ENCODE peak calls at places on chromosome 4, in ten cellular contexts. One of them, this sample, is unnamed.

GRCh38 chr4:122503214-122503613 is 46.7 kb upstream of the IL2 start:
- DNase-seq in SK-N-SH: no peak
- DNase-seq in sigmoid colon: no peak
- DNase-seq in H1: no peak
- DNase-seq in spleen: no peak
- DNase-seq in upper lobe of left lung: no peak
- DNase-seq in stomach: no peak
- DNase-seq in HL-60: no peak
- DNase-seq in vagina: no peak
- DNase-seq in Panc1: no peak
- DNase-seq in this sample: no peak

GRCh38 chr4:152605641-152606304 is 69.9 kb upstream of the FBXW7 start:
- DNase-seq in SK-N-SH: peak; percentile 30
- DNase-seq in sigmoid colon: no peak
- DNase-seq in H1: no peak
- DNase-seq in spleen: no peak
- DNase-seq in upper lobe of left lung: no peak
- DNase-seq in stomach: no peak
- DNase-seq in HL-60: no peak
- DNase-seq in vagina: no peak
- DNase-seq in Panc1: no peak
- DNase-seq in this sample: no peak

GRCh38 chr4:7434766-7435150 is at the start of gene PSAPL1:
- DNase-seq in SK-N-SH: peak; percentile 52
- DNase-seq in sigmoid colon: no peak
- DNase-seq in H1: no peak
- DNase-seq in spleen: no peak
- DNase-seq in upper lobe of left lung: peak; percentile 87
- DNase-seq in stomach: peak; percentile 74
- DNase-seq in HL-60: no peak
- DNase-seq in vagina: no peak
- DNase-seq in Panc1: no peak
- DNase-seq in this sample: no peak

GRCh38 chr4:23153076-23153475 is 460.3 kb downstream of the GBA3 start:
- DNase-seq in SK-N-SH: no peak
- DNase-seq in sigmoid colon: no peak
- DNase-seq in H1: no peak
- DNase-seq in spleen: no peak
- DNase-seq in upper lobe of left lung: no peak
- DNase-seq in stomach: no peak
- DNase-seq in HL-60: no peak
- DNase-seq in vagina: no peak
- DNase-seq in Panc1: no peak
- DNase-seq in this sample: no peak

GRCh38 chr4:6087669-6088068 is 69.4 kb upstream of the C4orf50 start:
- DNase-seq in SK-N-SH: peak; percentile 73
- DNase-seq in sigmoid colon: peak; percentile 45
- DNase-seq in H1: peak; percentile 75
- DNase-seq in spleen: no peak
- DNase-seq in upper lobe of left lung: no peak
- DNase-seq in stomach: peak; percentile 70
- DNase-seq in HL-60: no peak
- DNase-seq in vagina: no peak
- DNase-seq in Panc1: no peak
- DNase-seq in this sample: no peak

GRCh38 chr4:102223461-102223860 is 121.8 kb downstream of the SLC39A8 start:
- DNase-seq in SK-N-SH: no peak
- DNase-seq in sigmoid colon: no peak
- DNase-seq in H1: no peak
- DNase-seq in spleen: no peak
- DNase-seq in upper lobe of left lung: no peak
- DNase-seq in stomach: no peak
- DNase-seq in HL-60: no peak
- DNase-seq in vagina: no peak
- DNase-seq in Panc1: no peak
- DNase-seq in this sample: no peak

GRCh38 chr4:65943076-65943475 is 272.8 kb upstream of the EPHA5 start:
- DNase-seq in SK-N-SH: no peak
- DNase-seq in sigmoid colon: no peak
- DNase-seq in H1: no peak
- DNase-seq in spleen: no peak
- DNase-seq in upper lobe of left lung: no peak
- DNase-seq in stomach: no peak
- DNase-seq in HL-60: no peak
- DNase-seq in vagina: no peak
- DNase-seq in Panc1: no peak
- DNase-seq in this sample: no peak

GRCh38 chr4:80507507-80507906 is 172.0 kb downstream of the CFAP299 start:
- DNase-seq in SK-N-SH: no peak
- DNase-seq in sigmoid colon: no peak
- DNase-seq in H1: no peak
- DNase-seq in spleen: no peak
- DNase-seq in upper lobe of left lung: no peak
- DNase-seq in stomach: no peak
- DNase-seq in HL-60: no peak
- DNase-seq in vagina: no peak
- DNase-seq in Panc1: no peak
- DNase-seq in this sample: no peak

GRCh38 chr4:72208421-72209075 is 176.7 kb downstream of the NPFFR2 start:
- DNase-seq in SK-N-SH: no peak
- DNase-seq in sigmoid colon: no peak
- DNase-seq in H1: no peak
- DNase-seq in spleen: no peak
- DNase-seq in upper lobe of left lung: no peak
- DNase-seq in stomach: no peak
- DNase-seq in HL-60: no peak
- DNase-seq in vagina: no peak
- DNase-seq in Panc1: no peak
- DNase-seq in this sample: no peak

GRCh38 chr4:87844476-87844875 is 11.7 kb downstream of the MEPE start:
- DNase-seq in SK-N-SH: no peak
- DNase-seq in sigmoid colon: no peak
- DNase-seq in H1: no peak
- DNase-seq in spleen: no peak
- DNase-seq in upper lobe of left lung: no peak
- DNase-seq in stomach: no peak
- DNase-seq in HL-60: no peak
- DNase-seq in vagina: no peak
- DNase-seq in Panc1: no peak
- DNase-seq in this sample: no peak

GRCh38 chr4:22486276-22486675 is 29.6 kb downstream of the ADGRA3 start:
- DNase-seq in SK-N-SH: no peak
- DNase-seq in sigmoid colon: no peak
- DNase-seq in H1: no peak
- DNase-seq in spleen: no peak
- DNase-seq in upper lobe of left lung: no peak
- DNase-seq in stomach: no peak
- DNase-seq in HL-60: no peak
- DNase-seq in vagina: no peak
- DNase-seq in Panc1: no peak
- DNase-seq in this sample: no peak

GRCh38 chr4:124777007-124777406 is 64.5 kb upstream of the ANKRD50 start:
- DNase-seq in SK-N-SH: no peak
- DNase-seq in sigmoid colon: no peak
- DNase-seq in H1: no peak
- DNase-seq in spleen: no peak
- DNase-seq in upper lobe of left lung: no peak
- DNase-seq in stomach: peak; percentile 27
- DNase-seq in HL-60: no peak
- DNase-seq in vagina: no peak
- DNase-seq in Panc1: no peak
- DNase-seq in this sample: no peak

GRCh38 chr4:181138116-181138515 is 1105.1 kb upstream of the TENM3 start:
- DNase-seq in SK-N-SH: no peak
- DNase-seq in sigmoid colon: no peak
- DNase-seq in H1: no peak
- DNase-seq in spleen: no peak
- DNase-seq in upper lobe of left lung: no peak
- DNase-seq in stomach: no peak
- DNase-seq in HL-60: no peak
- DNase-seq in vagina: no peak
- DNase-seq in Panc1: no peak
- DNase-seq in this sample: no peak

GRCh38 chr4:153782567-153782966 is 6.3 kb downstream of the SFRP2 start:
- DNase-seq in SK-N-SH: no peak
- DNase-seq in sigmoid colon: no peak
- DNase-seq in H1: no peak
- DNase-seq in spleen: no peak
- DNase-seq in upper lobe of left lung: no peak
- DNase-seq in stomach: no peak
- DNase-seq in HL-60: no peak
- DNase-seq in vagina: no peak
- DNase-seq in Panc1: no peak
- DNase-seq in this sample: no peak

GRCh38 chr4:8405516-8405875 is 35.0 kb downstream of the ACOX3 start:
- DNase-seq in SK-N-SH: no peak
- DNase-seq in sigmoid colon: no peak
- DNase-seq in H1: no peak
- DNase-seq in spleen: no peak
- DNase-seq in upper lobe of left lung: no peak
- DNase-seq in stomach: no peak
- DNase-seq in HL-60: no peak
- DNase-seq in vagina: no peak
- DNase-seq in Panc1: no peak
- DNase-seq in this sample: no peak

GRCh38 chr4:30837131-30837539 is 117.0 kb downstream of the PCDH7 start:
- DNase-seq in SK-N-SH: no peak
- DNase-seq in sigmoid colon: no peak
- DNase-seq in H1: no peak
- DNase-seq in spleen: no peak
- DNase-seq in upper lobe of left lung: no peak
- DNase-seq in stomach: no peak
- DNase-seq in HL-60: no peak
- DNase-seq in vagina: no peak
- DNase-seq in Panc1: no peak
- DNase-seq in this sample: no peak

GRCh38 chr4:75180790-75181776 is 248.2 kb downstream of the PARM1 start:
- DNase-seq in SK-N-SH: no peak
- DNase-seq in sigmoid colon: no peak
- DNase-seq in H1: no peak
- DNase-seq in spleen: peak; percentile 51
- DNase-seq in upper lobe of left lung: no peak
- DNase-seq in stomach: no peak
- DNase-seq in HL-60: no peak
- DNase-seq in vagina: no peak
- DNase-seq in Panc1: no peak
- DNase-seq in this sample: no peak

GRCh38 chr4:109947918-109948317 is 35.2 kb downstream of the EGF start:
- DNase-seq in SK-N-SH: no peak
- DNase-seq in sigmoid colon: no peak
- DNase-seq in H1: no peak
- DNase-seq in spleen: no peak
- DNase-seq in upper lobe of left lung: no peak
- DNase-seq in stomach: no peak
- DNase-seq in HL-60: no peak
- DNase-seq in vagina: no peak
- DNase-seq in Panc1: no peak
- DNase-seq in this sample: no peak

DNA sequence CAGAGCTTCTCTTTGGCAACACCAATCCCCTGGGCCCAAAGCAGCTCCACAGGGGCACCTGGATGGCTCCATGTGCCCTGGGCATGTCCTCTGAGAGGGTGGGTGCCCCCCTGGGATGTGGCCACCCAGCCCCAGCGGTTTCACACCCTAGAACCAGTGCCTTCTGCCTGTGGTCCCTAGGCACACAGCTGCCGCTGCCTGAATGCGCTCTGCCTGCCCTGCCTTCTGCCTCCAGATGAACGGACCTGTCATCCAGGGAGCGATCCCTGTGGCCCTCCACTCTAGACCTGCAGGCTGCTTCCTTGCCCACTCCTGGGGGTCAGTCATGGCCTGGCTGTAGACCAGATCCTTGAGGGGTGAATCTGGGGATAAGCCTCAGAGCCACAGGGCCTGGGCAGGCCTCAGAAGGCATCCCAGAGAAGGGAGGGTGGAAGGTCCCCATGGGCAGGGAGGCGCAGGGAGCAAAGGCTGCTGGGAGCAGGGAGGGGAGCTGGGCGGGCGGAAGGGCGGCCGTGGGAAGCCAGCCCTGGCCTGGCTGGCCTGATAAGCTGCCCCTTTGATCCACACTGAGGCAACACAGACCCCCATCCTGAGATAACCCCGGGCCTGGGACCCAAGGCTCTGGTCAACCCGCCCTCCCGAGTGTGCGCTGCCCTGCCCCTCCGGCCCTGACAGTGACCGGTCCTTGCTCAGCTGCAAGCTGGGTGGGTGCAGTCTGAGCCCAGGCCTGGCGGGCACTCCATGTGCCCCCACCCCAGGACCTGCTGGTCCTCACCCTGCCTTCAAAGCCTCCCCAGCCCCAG is 8.1 kb upstream of the FGFR3 start:
- DNase-seq in SK-N-SH: peak; percentile 90
- DNase-seq in sigmoid colon: no peak
- DNase-seq in H1: no peak
- DNase-seq in spleen: no peak
- DNase-seq in upper lobe of left lung: no peak
- DNase-seq in stomach: no peak
- DNase-seq in HL-60: no peak
- DNase-seq in vagina: no peak
- DNase-seq in Panc1: no peak
- DNase-seq in this sample: no peak
- TF ChIP-seq POLR2AphosphoS5 in SK-N-SH: no peak
- TF ChIP-seq POLR2AphosphoS5 in sigmoid colon: no peak
- TF ChIP-seq POLR2AphosphoS5 in H1: no peak
- TF ChIP-seq POLR2AphosphoS5 in spleen: no peak
- TF ChIP-seq POLR2AphosphoS5 in upper lobe of left lung: no peak
- TF ChIP-seq POLR2AphosphoS5 in stomach: no peak
- TF ChIP-seq POLR2AphosphoS5 in HL-60: no peak
- TF ChIP-seq POLR2AphosphoS5 in vagina: no peak
- TF ChIP-seq POLR2AphosphoS5 in Panc1: no peak
- TF ChIP-seq POLR2AphosphoS5 in this sample: no peak

GRCh38 chr4:68368566-68369473 is 18.9 kb upstream of the YTHDC1 start:
- DNase-seq in SK-N-SH: no peak
- DNase-seq in sigmoid colon: no peak
- DNase-seq in H1: no peak
- DNase-seq in spleen: no peak
- DNase-seq in upper lobe of left lung: no peak
- DNase-seq in stomach: no peak
- DNase-seq in HL-60: no peak
- DNase-seq in vagina: no peak
- DNase-seq in Panc1: no peak
- DNase-seq in this sample: no peak
- TF ChIP-seq POLR2AphosphoS5 in SK-N-SH: no peak
- TF ChIP-seq POLR2AphosphoS5 in sigmoid colon: no peak
- TF ChIP-seq POLR2AphosphoS5 in H1: no peak
- TF ChIP-seq POLR2AphosphoS5 in spleen: no peak
- TF ChIP-seq POLR2AphosphoS5 in upper lobe of left lung: no peak
- TF ChIP-seq POLR2AphosphoS5 in stomach: no peak
- TF ChIP-seq POLR2AphosphoS5 in HL-60: no peak
- TF ChIP-seq POLR2AphosphoS5 in vagina: peak; percentile 75
- TF ChIP-seq POLR2AphosphoS5 in Panc1: no peak
- TF ChIP-seq POLR2AphosphoS5 in this sample: no peak

GRCh38 chr4:176238157-176238608 is 30.8 kb downstream of the ASB5 start:
- DNase-seq in SK-N-SH: no peak
- DNase-seq in sigmoid colon: no peak
- DNase-seq in H1: no peak
- DNase-seq in spleen: no peak
- DNase-seq in upper lobe of left lung: no peak
- DNase-seq in stomach: no peak
- DNase-seq in HL-60: no peak
- DNase-seq in vagina: no peak
- DNase-seq in Panc1: peak; percentile 13
- DNase-seq in this sample: no peak
- TF ChIP-seq POLR2AphosphoS5 in SK-N-SH: no peak
- TF ChIP-seq POLR2AphosphoS5 in sigmoid colon: peak; percentile 89
- TF ChIP-seq POLR2AphosphoS5 in H1: no peak
- TF ChIP-seq POLR2AphosphoS5 in spleen: no peak
- TF ChIP-seq POLR2AphosphoS5 in upper lobe of left lung: no peak
- TF ChIP-seq POLR2AphosphoS5 in stomach: peak; percentile 73
- TF ChIP-seq POLR2AphosphoS5 in HL-60: no peak
- TF ChIP-seq POLR2AphosphoS5 in vagina: peak; percentile 86
- TF ChIP-seq POLR2AphosphoS5 in Panc1: no peak
- TF ChIP-seq POLR2AphosphoS5 in this sample: no peak

GRCh38 chr4:118918388-118918787 is 29.7 kb downstream of the SYNPO2 start:
- DNase-seq in SK-N-SH: no peak
- DNase-seq in sigmoid colon: no peak
- DNase-seq in H1: no peak
- DNase-seq in spleen: no peak
- DNase-seq in upper lobe of left lung: no peak
- DNase-seq in stomach: no peak
- DNase-seq in HL-60: no peak
- DNase-seq in vagina: no peak
- DNase-seq in Panc1: no peak
- DNase-seq in this sample: no peak
- TF ChIP-seq POLR2AphosphoS5 in SK-N-SH: no peak
- TF ChIP-seq POLR2AphosphoS5 in sigmoid colon: no peak
- TF ChIP-seq POLR2AphosphoS5 in H1: no peak
- TF ChIP-seq POLR2AphosphoS5 in spleen: no peak
- TF ChIP-seq POLR2AphosphoS5 in upper lobe of left lung: no peak
- TF ChIP-seq POLR2AphosphoS5 in stomach: no peak
- TF ChIP-seq POLR2AphosphoS5 in HL-60: no peak
- TF ChIP-seq POLR2AphosphoS5 in vagina: peak; percentile 8
- TF ChIP-seq POLR2AphosphoS5 in Panc1: no peak
- TF ChIP-seq POLR2AphosphoS5 in this sample: no peak

This sample was measured in GM12892.